ENCODE peak calls at places on chromosomes 1 and 21, in eight cellular contexts. I is left ventricle myocardium superior; M is NAMALWA; E is stimulated activated CD8-positive, alpha-beta memory T cell treated with anti-CD3 and anti-CD28 coated beads, Interleukin-15, amount 100 ng/mL, for 4 hours; O is effector memory CD4-positive, alpha-beta T cell; G is T follicular helper cell; V is fibroblast of the aortic adventitia; Z is A549. W is an unnamed sample.

GRCh38 chr1:214439352-214440119 is 111.9 kb downstream of the PTPN14 start:
- DNase-seq in G (no peak), M (peak), V (no peak), O (no peak), Z (no peak), E (no peak), I (no peak), W (no peak)

GRCh38 chr1:23524716-23525401 is 6.2 kb downstream of the E2F2 start:
- DNase-seq in E (no peak), M (peak), I (no peak), O (peak), Z (no peak), V (no peak), G (no peak), W (no peak)

GRCh38 chr1:225146478-225146877 is 217.0 kb downstream of the DNAH14 start:
- DNase-seq in V (no peak), O (no peak), M (no peak), G (no peak), E (no peak), Z (no peak), I (no peak), W (no peak)

GRCh38 chr1:67722292-67722944 is 37.4 kb downstream of the GADD45A start:
- DNase-seq in M (no peak), G (no peak), I (no peak), Z (no peak), O (no peak), E (no peak), V (peak), W (no peak)

GRCh38 chr21:42687796-42688195 is 34.4 kb downstream of the PDE9A start:
- DNase-seq in O (no peak), I (no peak), M (no peak), V (no peak), G (no peak), Z (no peak), E (no peak), W (no peak)

GRCh38 chr1:110092991-110093390 is 19.3 kb upstream of the UBL4B start:
- DNase-seq in I (no peak), Z (no peak), V (no peak), E (no peak), G (no peak), M (no peak), O (no peak), W (no peak)

GRCh38 chr1:170149241-170149640 is 3.5 kb downstream of the NTMT2 start:
- DNase-seq in I (no peak), G (no peak), Z (no peak), M (no peak), V (peak), E (no peak), O (no peak), W (no peak)

GRCh38 chr1:92567211-92567868 is 80.6 kb upstream of the GFI1 start:
- DNase-seq in E (no peak), M (no peak), G (no peak), O (no peak), V (peak), Z (no peak), I (no peak), W (peak)

GRCh38 chr1:198934901-198935301 is 296.1 kb downstream of the PTPRC start:
- DNase-seq in I (no peak), G (peak), Z (no peak), O (peak), V (no peak), M (peak), E (peak), W (no peak)

GRCh38 chr1:173853074-173853473 is 14.7 kb downstream of the GAS5 start:
- DNase-seq in G (no peak), Z (no peak), V (peak), M (no peak), I (no peak), O (no peak), E (no peak), W (no peak)